ENCODE peak calls at places on chromosomes 11 and 22, in six cellular contexts. One of them, this sample, is unnamed.

GRCh38 chr11:9461760-9462134 is 935 bp downstream of the ZNF143 start:
- DNase-seq in hippocampal formation: no peak
- DNase-seq in iris pigment epithelial cell: peak
- DNase-seq in left colon: no peak
- DNase-seq in stimulated activated CD4-positive, alpha-beta T cell treated with anti-CD3 and anti-CD28 coated beads, Interleukin-1b, Interleukin-23, amount 100 ng/mL, for 24 hours: no peak
- DNase-seq in epithelial cell of prostate: no peak
- DNase-seq in this sample: no peak

GRCh38 chr11:116312560-116313340 is 460.0 kb downstream of the BUD13 start:
- DNase-seq in hippocampal formation: peak
- DNase-seq in iris pigment epithelial cell: peak
- DNase-seq in stimulated activated CD4-positive, alpha-beta T cell treated with anti-CD3 and anti-CD28 coated beads, Interleukin-1b, Interleukin-23, amount 100 ng/mL, for 24 hours: no peak
- DNase-seq in left colon: peak
- DNase-seq in epithelial cell of prostate: no peak
- DNase-seq in this sample: no peak

GRCh38 chr11:17890333-17890732 is 122.5 kb downstream of the SERGEF start:
- DNase-seq in stimulated activated CD4-positive, alpha-beta T cell treated with anti-CD3 and anti-CD28 coated beads, Interleukin-1b, Interleukin-23, amount 100 ng/mL, for 24 hours: no peak
- DNase-seq in hippocampal formation: no peak
- DNase-seq in left colon: no peak
- DNase-seq in epithelial cell of prostate: no peak
- DNase-seq in iris pigment epithelial cell: no peak
- DNase-seq in this sample: no peak

GRCh38 chr22:23716811-23717801 is 26.3 kb downstream of the RGL4 start:
- DNase-seq in hippocampal formation: peak
- DNase-seq in iris pigment epithelial cell: peak
- DNase-seq in left colon: peak
- DNase-seq in stimulated activated CD4-positive, alpha-beta T cell treated with anti-CD3 and anti-CD28 coated beads, Interleukin-1b, Interleukin-23, amount 100 ng/mL, for 24 hours: peak
- DNase-seq in epithelial cell of prostate: peak
- DNase-seq in this sample: peak

GRCh38 chr11:126411971-126412381 is 56.5 kb downstream of the ST3GAL4 start:
- DNase-seq in hippocampal formation: no peak
- DNase-seq in epithelial cell of prostate: no peak
- DNase-seq in left colon: no peak
- DNase-seq in stimulated activated CD4-positive, alpha-beta T cell treated with anti-CD3 and anti-CD28 coated beads, Interleukin-1b, Interleukin-23, amount 100 ng/mL, for 24 hours: no peak
- DNase-seq in iris pigment epithelial cell: no peak
- DNase-seq in this sample: peak

GRCh38 chr11:92886243-92886905 is 83.1 kb upstream of the MTNR1B start:
- DNase-seq in stimulated activated CD4-positive, alpha-beta T cell treated with anti-CD3 and anti-CD28 coated beads, Interleukin-1b, Interleukin-23, amount 100 ng/mL, for 24 hours: no peak
- DNase-seq in epithelial cell of prostate: no peak
- DNase-seq in hippocampal formation: peak
- DNase-seq in left colon: no peak
- DNase-seq in iris pigment epithelial cell: peak
- DNase-seq in this sample: peak

GRCh38 chr11:131855320-131855719 is 484.9 kb downstream of the NTM start:
- DNase-seq in epithelial cell of prostate: no peak
- DNase-seq in iris pigment epithelial cell: no peak
- DNase-seq in hippocampal formation: no peak
- DNase-seq in left colon: no peak
- DNase-seq in stimulated activated CD4-positive, alpha-beta T cell treated with anti-CD3 and anti-CD28 coated beads, Interleukin-1b, Interleukin-23, amount 100 ng/mL, for 24 hours: no peak
- DNase-seq in this sample: peak

GRCh38 chr11:64385953-64386704 is 27.2 kb downstream of the RPS6KA4 start:
- DNase-seq in hippocampal formation: no peak
- DNase-seq in iris pigment epithelial cell: peak
- DNase-seq in left colon: no peak
- DNase-seq in epithelial cell of prostate: no peak
- DNase-seq in stimulated activated CD4-positive, alpha-beta T cell treated with anti-CD3 and anti-CD28 coated beads, Interleukin-1b, Interleukin-23, amount 100 ng/mL, for 24 hours: no peak
- DNase-seq in this sample: peak

GRCh38 chr11:1738380-1738779 is 12.0 kb downstream of the IFITM10 start:
- DNase-seq in stimulated activated CD4-positive, alpha-beta T cell treated with anti-CD3 and anti-CD28 coated beads, Interleukin-1b, Interleukin-23, amount 100 ng/mL, for 24 hours: no peak
- DNase-seq in left colon: no peak
- DNase-seq in epithelial cell of prostate: no peak
- DNase-seq in iris pigment epithelial cell: no peak
- DNase-seq in hippocampal formation: no peak
- DNase-seq in this sample: no peak

This sample was measured in cardiac muscle cell.